ENCODE peak calls at places on chromosomes 5 and 9, in four cellular contexts. One of them, this sample, is unnamed.
A peak's percentile ranks its signal among the peaks of the same experiment; 100 is the strongest.

GRCh38 chr5:14937277-14937676 is 65.7 kb upstream of the ANKH start:
- DNase-seq in mammary epithelial cell: no peak
- DNase-seq in AG04449: no peak
- DNase-seq in colonic mucosa: no peak
- DNase-seq in this sample: no peak

GRCh38 chr9:129783516-129784361 is 19.2 kb upstream of the TOR1B start:
- DNase-seq in mammary epithelial cell: peak; percentile 54
- DNase-seq in colonic mucosa: peak; percentile 79
- DNase-seq in AG04449: no peak
- DNase-seq in this sample: peak; percentile 76

GRCh38 chr5:157188270-157188669 is 7.6 kb downstream of the ITK start:
- DNase-seq in mammary epithelial cell: no peak
- DNase-seq in colonic mucosa: no peak
- DNase-seq in AG04449: no peak
- DNase-seq in this sample: no peak

GRCh38 chr9:98057095-98057799 is 715 bp downstream of the NANS start:
- DNase-seq in AG04449: no peak
- DNase-seq in colonic mucosa: no peak
- DNase-seq in mammary epithelial cell: peak; percentile 23
- DNase-seq in this sample: no peak

GRCh38 chr9:124239249-124240073 is 18.3 kb upstream of the NEK6 start:
- DNase-seq in AG04449: no peak
- DNase-seq in mammary epithelial cell: no peak
- DNase-seq in colonic mucosa: no peak
- DNase-seq in this sample: no peak

GRCh38 chr5:53172630-53173029 is 63.1 kb upstream of the MOCS2 start:
- DNase-seq in colonic mucosa: no peak
- DNase-seq in mammary epithelial cell: no peak
- DNase-seq in AG04449: no peak
- DNase-seq in this sample: no peak

GRCh38 chr9:35490155-35490909 is 421 bp downstream of the RUSC2 start:
- DNase-seq in AG04449: no peak
- DNase-seq in mammary epithelial cell: peak; percentile 21
- DNase-seq in colonic mucosa: peak; percentile 33
- DNase-seq in this sample: peak; percentile 48

GRCh38 chr9:21576331-21577189 is 94.4 kb upstream of the IFNE start:
- DNase-seq in colonic mucosa: no peak
- DNase-seq in mammary epithelial cell: peak; percentile 90
- DNase-seq in AG04449: peak; percentile 82
- DNase-seq in this sample: no peak

GRCh38 chr5:58937031-58937681 is 354.3 kb downstream of the RAB3C start:
- DNase-seq in AG04449: no peak
- DNase-seq in mammary epithelial cell: no peak
- DNase-seq in colonic mucosa: no peak
- DNase-seq in this sample: no peak

GRCh38 chr5:134964359-134965270 is 3.1 kb upstream of the CATSPER3 start:
- DNase-seq in AG04449: no peak
- DNase-seq in colonic mucosa: no peak
- DNase-seq in mammary epithelial cell: no peak
- DNase-seq in this sample: no peak

GRCh38 chr5:40909233-40909632 is at the start of gene C7:
- DNase-seq in mammary epithelial cell: no peak
- DNase-seq in colonic mucosa: no peak
- DNase-seq in AG04449: no peak
- DNase-seq in this sample: no peak

GRCh38 chr5:40909723-40910122 is 426 bp downstream of the C7 start:
- DNase-seq in mammary epithelial cell: no peak
- DNase-seq in AG04449: no peak
- DNase-seq in colonic mucosa: no peak
- DNase-seq in this sample: no peak

GRCh38 chr5:40915341-40915926 is 6.1 kb downstream of the C7 start:
- DNase-seq in mammary epithelial cell: no peak
- DNase-seq in colonic mucosa: no peak
- DNase-seq in AG04449: no peak
- DNase-seq in this sample: no peak

GRCh38 chr5:40914835-40915234 is 5.5 kb downstream of the C7 start:
- DNase-seq in mammary epithelial cell: no peak
- DNase-seq in AG04449: no peak
- DNase-seq in colonic mucosa: no peak
- DNase-seq in this sample: no peak

GRCh38 chr5:40911278-40911677 is 2.0 kb downstream of the C7 start:
- DNase-seq in mammary epithelial cell: no peak
- DNase-seq in AG04449: no peak
- DNase-seq in colonic mucosa: no peak
- DNase-seq in this sample: no peak
- H3K4me3 ChIP-seq in mammary epithelial cell: no peak overlapping the region
- H3K4me3 ChIP-seq in AG04449: no peak overlapping the region
- H3K4me3 ChIP-seq in colonic mucosa: no peak overlapping the region
- H3K4me3 ChIP-seq in this sample: no peak overlapping the region

DNA sequence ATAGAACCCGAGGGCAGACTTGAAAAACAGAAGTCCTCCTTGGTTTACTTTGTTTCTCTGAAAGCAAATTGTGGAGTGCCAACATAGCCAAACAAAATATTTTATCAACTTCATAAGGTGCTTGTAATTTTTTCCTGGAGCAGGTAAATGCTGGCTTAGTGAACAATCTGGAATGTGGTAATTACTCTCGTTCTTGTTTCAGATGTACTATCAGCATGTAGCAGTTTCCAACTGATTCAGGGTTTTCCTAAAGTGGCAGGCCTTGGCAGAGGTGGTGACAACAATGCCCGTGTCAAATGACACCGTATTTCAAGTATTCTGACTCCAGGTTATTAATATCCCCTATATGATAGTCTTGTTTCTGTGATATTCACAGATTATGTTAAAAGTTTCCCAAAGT is 1.2 kb downstream of the C9orf72 start:
- DNase-seq in AG04449: no peak
- DNase-seq in colonic mucosa: no peak
- DNase-seq in mammary epithelial cell: no peak
- DNase-seq in this sample: no peak
- H3K4me3 ChIP-seq in AG04449: no peak overlapping the region
- H3K4me3 ChIP-seq in colonic mucosa: peak overlapping the region; percentile 81
- H3K4me3 ChIP-seq in mammary epithelial cell: no peak overlapping the region
- H3K4me3 ChIP-seq in this sample: no peak overlapping the region

GRCh38 chr9:121386442-121387175 is 16.6 kb upstream of the STOM start:
- DNase-seq in colonic mucosa: no peak
- DNase-seq in AG04449: no peak
- DNase-seq in mammary epithelial cell: no peak
- DNase-seq in this sample: no peak
- H3K4me3 ChIP-seq in colonic mucosa: no peak overlapping the region
- H3K4me3 ChIP-seq in AG04449: no peak overlapping the region
- H3K4me3 ChIP-seq in mammary epithelial cell: no peak overlapping the region
- H3K4me3 ChIP-seq in this sample: no peak overlapping the region

DNA sequence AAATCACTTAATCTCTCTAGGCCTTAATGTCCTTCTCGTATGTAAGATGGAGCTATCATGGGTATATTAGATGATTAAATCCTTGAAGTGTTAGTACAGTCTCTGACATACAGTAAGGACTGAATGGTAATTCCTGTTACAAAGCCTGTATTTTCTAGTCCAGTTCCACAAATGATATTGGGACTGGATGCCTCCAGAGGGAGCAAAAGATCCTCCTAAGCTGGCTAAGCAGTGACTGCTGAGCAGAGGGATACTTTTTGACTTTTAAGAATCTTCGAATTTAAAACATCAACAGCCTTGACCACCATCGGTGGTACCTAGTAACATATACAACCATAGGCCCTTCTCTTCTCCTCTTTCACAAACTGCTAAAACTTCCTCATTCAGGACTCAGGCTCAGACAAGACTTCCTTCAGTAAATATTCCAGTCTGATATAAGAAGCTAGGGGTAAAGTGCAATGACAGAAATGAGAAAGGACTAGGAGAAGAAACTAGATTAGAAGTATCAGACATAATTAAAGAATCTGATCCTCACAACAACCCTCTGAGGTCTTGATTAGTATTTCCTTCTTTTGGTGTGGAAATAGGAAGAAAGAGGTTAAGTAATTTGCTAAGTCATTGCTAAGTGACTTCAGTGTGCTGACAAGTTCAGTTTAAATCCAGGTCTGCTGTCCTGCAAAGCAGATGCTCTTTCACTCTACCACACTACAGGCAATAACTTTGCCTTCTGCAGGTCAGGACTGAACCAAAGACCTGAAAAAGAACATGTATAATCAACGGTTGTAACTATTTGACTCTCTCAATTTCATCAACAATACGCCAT is 13.9 kb downstream of the PTAR1 start:
- DNase-seq in colonic mucosa: no peak
- DNase-seq in AG04449: no peak
- DNase-seq in mammary epithelial cell: no peak
- DNase-seq in this sample: no peak
- H3K4me3 ChIP-seq in colonic mucosa: no peak overlapping the region
- H3K4me3 ChIP-seq in AG04449: no peak overlapping the region
- H3K4me3 ChIP-seq in mammary epithelial cell: no peak overlapping the region
- H3K4me3 ChIP-seq in this sample: no peak overlapping the region

GRCh38 chr9:93456022-93456421 is 2.6 kb upstream of the FAM120AOS start:
- DNase-seq in mammary epithelial cell: no peak
- DNase-seq in colonic mucosa: no peak
- DNase-seq in AG04449: no peak
- DNase-seq in this sample: no peak
- H3K4me3 ChIP-seq in mammary epithelial cell: no peak overlapping the region
- H3K4me3 ChIP-seq in colonic mucosa: no peak overlapping the region
- H3K4me3 ChIP-seq in AG04449: no peak overlapping the region
- H3K4me3 ChIP-seq in this sample: no peak overlapping the region

GRCh38 chr9:27462846-27463245 is 61.2 kb upstream of the IFNK start:
- DNase-seq in colonic mucosa: no peak
- DNase-seq in AG04449: no peak
- DNase-seq in mammary epithelial cell: no peak
- DNase-seq in this sample: no peak
- H3K4me3 ChIP-seq in colonic mucosa: no peak overlapping the region
- H3K4me3 ChIP-seq in AG04449: no peak overlapping the region
- H3K4me3 ChIP-seq in mammary epithelial cell: no peak overlapping the region
- H3K4me3 ChIP-seq in this sample: no peak overlapping the region

DNA sequence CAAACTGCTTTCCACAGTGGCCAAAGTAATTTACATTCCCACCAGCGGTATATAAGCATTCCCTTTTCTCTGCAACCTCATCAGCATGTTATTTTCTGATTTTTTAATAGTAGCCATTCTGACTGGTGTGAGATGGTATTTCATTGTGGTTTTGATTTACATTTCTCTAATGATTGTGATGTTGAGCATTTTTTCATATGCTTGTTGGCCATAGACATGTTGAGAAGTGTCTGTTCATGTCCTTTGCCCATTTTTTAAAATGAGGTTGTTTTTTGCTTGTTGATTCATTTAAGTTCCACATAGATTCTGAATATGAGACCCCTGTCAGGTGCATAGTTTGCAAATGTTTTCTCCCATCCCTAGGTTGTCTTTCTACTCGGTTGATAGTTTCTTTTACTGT is 254.5 kb upstream of the MPDZ start:
- DNase-seq in AG04449: no peak
- DNase-seq in mammary epithelial cell: peak; percentile 37
- DNase-seq in colonic mucosa: no peak
- DNase-seq in this sample: no peak
- H3K4me3 ChIP-seq in AG04449: no peak overlapping the region
- H3K4me3 ChIP-seq in mammary epithelial cell: no peak overlapping the region
- H3K4me3 ChIP-seq in colonic mucosa: no peak overlapping the region
- H3K4me3 ChIP-seq in this sample: no peak overlapping the region

This sample was measured in body of pancreas.